ENCODE peak calls at places on chromosomes 5 and 9, in eight cellular contexts. U is GM18507, F is KBM-7, V is osteocyte, H is colonic mucosa, R is amniotic stem cell, Y is GM23248, P is NCI-H1436. C is an unnamed sample.

GRCh38 chr5:164255598-164256213 is 750.3 kb downstream of the MAT2B start:
- DNase-seq in H (no peak), F (peak), P (no peak), R (no peak), U (no peak), Y (no peak), V (no peak), C (no peak)

GRCh38 chr5:38715671-38716070 is 130.1 kb upstream of the OSMR start:
- DNase-seq in R (no peak), V (no peak), F (no peak), P (no peak), U (no peak), Y (peak), H (no peak), C (no peak)

GRCh38 chr5:139710370-139711066 is 62.4 kb downstream of the CXXC5 start:
- DNase-seq in U (no peak), V (peak), R (no peak), F (peak), Y (peak), P (peak), H (peak), C (peak)

GRCh38 chr9:94553029-94553938 is 1.6 kb upstream of the PCAT7 start:
- DNase-seq in R (no peak), H (peak), Y (no peak), F (no peak), U (no peak), P (no peak), V (no peak), C (no peak)

GRCh38 chr5:133754575-133755169 is 142.3 kb upstream of the FSTL4 start:
- DNase-seq in Y (peak), R (no peak), P (peak), U (peak), H (no peak), F (peak), V (peak), C (no peak)

GRCh38 chr9:77011973-77012817 is 7.3 kb upstream of the FOXB2 start:
- DNase-seq in U (peak), H (peak), Y (peak), V (peak), R (no peak), P (no peak), F (peak), C (peak)

GRCh38 chr9:109919736-109920408 is 139.9 kb downstream of the PALM2AKAP2 start:
- DNase-seq in P (no peak), H (no peak), Y (no peak), R (no peak), F (no peak), U (no peak), V (no peak), C (no peak)

GRCh38 chr5:37837101-37838032 is 2.5 kb downstream of the GDNF start:
- DNase-seq in U (peak), V (no peak), Y (peak), R (peak), H (peak), F (peak), P (no peak), C (peak)

GRCh38 chr5:98813755-98814154 is 40.3 kb downstream of the RGMB start:
- DNase-seq in U (no peak), V (no peak), Y (no peak), R (no peak), F (no peak), P (no peak), H (no peak), C (no peak)

GRCh38 chr9:136946893-136947891 is 2.1 kb downstream of the C8G start:
- DNase-seq in U (no peak), P (no peak), H (no peak), R (no peak), Y (no peak), F (no peak), V (no peak), C (no peak)

GRCh38 chr9:131691969-131692611 is 47.8 kb downstream of the RAPGEF1 start:
- DNase-seq in Y (no peak), U (no peak), R (no peak), P (no peak), F (no peak), V (no peak), H (no peak), C (no peak)

GRCh38 chr5:78964889-78965288 is 20.2 kb downstream of the ARSB start:
- DNase-seq in F (peak), U (no peak), Y (peak), H (no peak), P (peak), V (no peak), R (no peak), C (no peak)

GRCh38 chr9:124261787-124262595 is 4.2 kb downstream of the NEK6 start:
- DNase-seq in Y (peak), P (no peak), H (no peak), R (no peak), V (no peak), F (no peak), U (no peak), C (no peak)

GRCh38 chr5:21802100-21802499 is 1051.0 kb downstream of the CDH12 start:
- DNase-seq in Y (no peak), F (no peak), R (no peak), P (no peak), U (no peak), V (no peak), H (no peak), C (no peak)

GRCh38 chr9:130197888-130198287 is 25.7 kb downstream of the NCS1 start:
- DNase-seq in H (no peak), F (no peak), U (no peak), P (peak), Y (no peak), V (no peak), R (no peak), C (no peak)

GRCh38 chr5:141694479-141694878 is 12.4 kb upstream of the ARAP3 start:
- DNase-seq in F (no peak), Y (no peak), R (no peak), U (no peak), H (no peak), V (no peak), P (peak), C (no peak)

GRCh38 chr5:169724303-169724702 is 87.2 kb downstream of the DOCK2 start:
- DNase-seq in V (no peak), R (no peak), H (no peak), Y (no peak), P (no peak), U (no peak), F (no peak), C (no peak)

GRCh38 chr5:141343242-141343952 is at the start of gene PCDHGA3:
- DNase-seq in Y (peak), H (no peak), F (no peak), R (no peak), P (no peak), V (no peak), U (no peak), C (no peak)

GRCh38 chr9:127520941-127521918 is 69.9 kb downstream of the LRSAM1 start:
- DNase-seq in R (no peak), U (no peak), Y (peak), H (no peak), V (peak), P (no peak), F (no peak), C (no peak)

C was measured in left ventricle myocardium inferior.